ENCODE peak calls at places on chromosomes 2 and 18, in four cellular contexts. S, E, L and W are unnamed samples.

GRCh38 chr2:960064-960736 is 9.6 kb downstream of the SNTG2 start:
- DNase-seq in S (no peak), E (no peak), L (no peak), W (no peak)

GRCh38 chr2:198073253-198073652 is 268.9 kb downstream of the PLCL1 start:
- DNase-seq in S (no peak), E (no peak), L (no peak), W (peak)

GRCh38 chr2:45278345-45279078 is 269.3 kb upstream of the SIX2 start:
- DNase-seq in S (no peak), E (no peak), L (peak), W (no peak)

GRCh38 chr2:234448506-234449169 is 48.2 kb downstream of the ARL4C start:
- DNase-seq in S (no peak), E (no peak), L (peak), W (no peak)

GRCh38 chr2:129661942-129662341 is 317.5 kb upstream of the RAB6C start:
- DNase-seq in S (no peak), E (no peak), L (no peak), W (no peak)

GRCh38 chr2:205734436-205734835 is 52.1 kb downstream of the NRP2 start:
- DNase-seq in S (peak), E (no peak), L (peak), W (no peak)

GRCh38 chr18:58262581-58262980 is 218.6 kb downstream of the NEDD4L start:
- DNase-seq in S (no peak), E (no peak), L (no peak), W (no peak)

GRCh38 chr2:1707771-1708351 is 36.5 kb downstream of the PXDN start:
- DNase-seq in S (peak), E (peak), L (peak), W (no peak)

GRCh38 chr2:70084973-70085710 is 2.1 kb upstream of the PCBP1 start:
- DNase-seq in S (no peak), E (no peak), L (no peak), W (no peak)

GRCh38 chr2:221530653-221531037 is 41.5 kb downstream of the EPHA4 start:
- DNase-seq in S (no peak), E (no peak), L (no peak), W (no peak)
- H3K4me3 ChIP-seq in S (no peak), E (no peak), L (no peak), W (no peak)

DNA sequence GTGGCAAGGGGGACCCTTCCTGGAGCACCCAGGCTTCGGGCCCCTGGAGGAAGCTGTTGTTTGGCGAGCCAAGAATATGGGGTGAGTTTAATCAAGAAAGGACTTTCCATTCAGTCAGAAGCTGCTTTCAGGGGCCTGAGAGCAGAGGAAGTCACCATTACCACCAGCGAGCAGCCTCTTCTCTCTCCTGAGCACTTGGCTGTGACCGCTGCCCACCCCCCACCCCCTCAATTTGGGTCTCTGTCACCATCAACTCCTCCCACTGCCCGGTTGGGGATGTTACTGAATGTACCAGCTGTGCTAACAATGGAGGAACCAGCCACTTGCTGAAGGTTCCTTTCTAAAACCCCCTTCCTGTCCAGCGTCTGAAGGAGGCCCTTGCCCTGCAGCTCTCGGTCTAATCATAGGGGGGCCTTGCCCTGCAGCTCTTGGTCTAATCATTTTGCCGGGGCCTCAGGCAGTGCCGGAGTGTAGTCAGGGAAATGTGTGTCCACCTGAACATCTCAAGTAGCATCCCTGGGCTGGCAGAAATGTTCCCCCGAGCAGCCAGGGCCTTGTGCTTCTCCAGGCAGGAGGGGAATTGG is 957 bp downstream of the INPP5D start:
- DNase-seq in S (no peak), E (no peak), L (no peak), W (no peak)
- H3K4me3 ChIP-seq in S (no peak), E (no peak), L (no peak), W (peak)

GRCh38 chr2:71500426-71501079 is 47.2 kb downstream of the DYSF start:
- DNase-seq in S (no peak), E (no peak), L (no peak), W (no peak)
- H3K4me3 ChIP-seq in S (no peak), E (no peak), L (no peak), W (no peak)

GRCh38 chr2:68391869-68392268 is 26.8 kb downstream of the PLEK start:
- DNase-seq in S (no peak), E (no peak), L (no peak), W (no peak)

GRCh38 chr2:68390600-68390999 is 25.5 kb downstream of the PLEK start:
- DNase-seq in S (no peak), E (no peak), L (no peak), W (no peak)

GRCh38 chr2:68388772-68389171 is 23.7 kb downstream of the PLEK start:
- DNase-seq in S (no peak), E (no peak), L (no peak), W (no peak)

GRCh38 chr2:68391099-68391498 is 26.0 kb downstream of the PLEK start:
- DNase-seq in S (no peak), E (no peak), L (no peak), W (no peak)

DNA sequence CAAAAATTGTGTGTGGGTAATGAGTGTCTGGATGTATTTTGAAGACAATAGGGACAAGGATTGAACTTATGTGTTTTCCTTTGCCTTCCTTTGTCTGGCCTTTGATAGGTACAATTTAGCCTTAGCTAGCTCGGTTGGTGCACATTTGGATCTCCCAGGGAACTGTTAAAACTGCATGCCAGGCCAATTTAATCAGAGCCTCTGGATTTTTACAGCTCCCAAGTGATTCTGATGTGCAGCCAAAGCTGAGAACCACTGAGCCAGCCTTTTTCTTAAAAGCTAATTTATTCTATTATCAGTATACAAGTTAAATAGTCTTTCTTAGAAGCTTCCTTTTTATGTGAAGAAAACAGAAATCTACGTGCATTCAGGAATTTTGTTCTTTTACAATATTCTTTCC is 25.0 kb downstream of the PLEK start:
- DNase-seq in S (no peak), E (no peak), L (no peak), W (no peak)
- H3K4me3 ChIP-seq in S (no peak), E (no peak), L (no peak), W (no peak)

GRCh38 chr2:199309411-199309810 is 148.3 kb downstream of the SATB2 start:
- DNase-seq in S (no peak), E (no peak), L (no peak), W (no peak)

GRCh38 chr2:199308567-199308966 is 149.2 kb downstream of the SATB2 start:
- DNase-seq in S (no peak), E (no peak), L (no peak), W (no peak)

GRCh38 chr2:199309973-199310372 is 147.8 kb downstream of the SATB2 start:
- DNase-seq in S (no peak), E (no peak), L (no peak), W (no peak)

GRCh38 chr2:199312931-199313330 is 144.8 kb downstream of the SATB2 start:
- DNase-seq in S (no peak), E (no peak), L (no peak), W (no peak)

GRCh38 chr2:199310654-199311275 is 147.0 kb downstream of the SATB2 start:
- DNase-seq in S (no peak), E (no peak), L (no peak), W (no peak)
- H3K4me3 ChIP-seq in S (no peak), E (no peak), L (no peak), W (no peak)

DNA sequence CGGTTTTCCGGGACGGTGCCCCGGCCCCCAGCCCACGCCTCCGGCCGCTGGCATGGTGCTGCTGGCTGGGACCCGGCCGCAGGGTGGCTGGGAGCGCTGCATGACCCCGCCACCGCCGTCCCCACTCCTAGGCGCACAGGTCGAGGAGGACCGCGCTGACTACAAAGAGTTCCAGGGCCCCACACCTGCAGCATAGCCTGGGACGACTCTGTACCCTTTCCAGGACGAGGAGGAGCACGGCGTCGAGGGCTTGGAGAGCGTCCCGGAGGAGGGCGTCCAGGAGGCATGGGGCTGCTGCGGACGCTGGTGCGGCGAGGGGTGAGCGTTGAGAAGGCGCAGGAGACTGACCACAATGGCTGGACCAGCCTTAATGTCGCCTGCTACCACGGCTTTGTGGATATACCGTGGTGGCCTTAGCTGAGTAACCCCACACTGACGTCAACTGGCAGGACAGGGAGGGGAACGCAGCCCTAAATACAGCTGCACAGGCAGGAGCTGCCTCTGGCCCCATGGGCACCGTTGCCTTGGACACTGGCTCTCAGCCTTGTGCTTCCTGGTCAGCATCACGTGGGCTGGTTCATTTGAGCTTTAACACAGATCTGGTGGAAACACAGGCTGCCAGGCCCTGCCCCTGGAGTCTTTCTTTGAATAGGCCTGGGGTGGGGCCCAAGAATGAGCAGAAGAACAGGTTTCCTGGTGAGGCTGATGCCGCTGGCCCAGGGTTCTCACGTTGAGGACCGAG is 40.9 kb upstream of the TRIM43B start:
- DNase-seq in S (no peak), E (no peak), L (peak), W (no peak)
- H3K4me3 ChIP-seq in S (peak), E (peak), L (peak), W (peak)